ENCODE peak calls at places on chromosomes 12 and 14, in seven cellular contexts. B, F, D, A, U, S and R are unnamed samples.

GRCh38 chr14:24442240-24443052 is at the start of gene SDR39U1:
- DNase-seq in D (peak), B (peak), F (peak), S (peak), U (peak), A (peak), R (peak)

GRCh38 chr14:100486025-100486828 is 101.0 kb downstream of the BEGAIN start:
- DNase-seq in B (peak), D (peak), S (peak), U (peak), F (peak), A (peak), R (peak)

GRCh38 chr12:116675339-116676107 is 62.3 kb downstream of the SPRING1 start:
- DNase-seq in A (no peak), F (no peak), B (no peak), D (no peak), U (no peak), S (no peak), R (no peak)

GRCh38 chr14:100669468-100669867 is 57.2 kb upstream of the DLK1 start:
- DNase-seq in A (no peak), U (no peak), F (no peak), S (no peak), B (no peak), D (peak), R (no peak)

GRCh38 chr12:101793401-101793800 is 37.4 kb downstream of the GNPTAB start:
- DNase-seq in A (peak), U (peak), F (no peak), S (no peak), D (no peak), B (peak), R (no peak)

GRCh38 chr12:124608451-124608870 is 41.0 kb upstream of the NCOR2 start:
- DNase-seq in U (no peak), B (no peak), S (no peak), A (peak), D (no peak), F (no peak), R (no peak)

GRCh38 chr12:11477110-11477509 is 81.7 kb upstream of the PRB2 start:
- DNase-seq in A (no peak), S (no peak), U (no peak), B (no peak), D (no peak), F (no peak), R (no peak)

GRCh38 chr12:24418157-24418556 is 468.7 kb upstream of the SOX5 start:
- DNase-seq in A (no peak), F (no peak), S (no peak), D (no peak), U (no peak), B (peak), R (no peak)

GRCh38 chr12:127176804-127177203 is 1090.2 kb upstream of the TMEM132C start:
- DNase-seq in B (no peak), U (no peak), F (no peak), A (no peak), S (no peak), D (no peak), R (no peak)